ENCODE peak calls at places on chromosomes 3 and 15, in ten cellular contexts. H, R, O, V, N, Q, S, L, K and G are unnamed samples.

GRCh38 chr3:71575433-71575832 is 8.1 kb downstream of the FOXP1 start:
- DNase-seq in H (no peak), R (no peak), O (no peak), V (no peak), N (no peak), Q (no peak), S (no peak), L (no peak), K (no peak), G (no peak)

GRCh38 chr3:156781310-156782230 is 44.6 kb upstream of the LEKR1 start:
- DNase-seq in H (no peak), R (no peak), O (no peak), V (no peak), N (no peak), Q (no peak), S (peak; percentile 48), L (peak; percentile 39), K (peak; percentile 69), G (peak; percentile 69)

GRCh38 chr3:67616046-67616445 is 38.4 kb downstream of the SUCLG2 start:
- DNase-seq in H (no peak), R (no peak), O (no peak), V (no peak), N (no peak), Q (no peak), S (no peak), L (no peak), K (no peak), G (no peak)

GRCh38 chr3:192892981-192893827 is 24.5 kb downstream of the MB21D2 start:
- DNase-seq in H (peak; percentile 73), R (no peak), O (peak; percentile 81), V (no peak), N (peak; percentile 83), Q (peak; percentile 73), S (peak; percentile 96), L (peak; percentile 90), K (peak; percentile 81), G (peak; percentile 95)

GRCh38 chr15:89130194-89130593 is 41.9 kb downstream of the ABHD2 start:
- DNase-seq in H (no peak), R (no peak), O (no peak), V (no peak), N (no peak), Q (no peak), S (no peak), L (no peak), K (no peak), G (no peak)

GRCh38 chr3:129282727-129283327 is 4.2 kb downstream of the HMCES start:
- DNase-seq in H (peak; percentile 16), R (no peak), O (no peak), V (no peak), N (no peak), Q (no peak), S (peak; percentile 38), L (peak; percentile 59), K (no peak), G (no peak)

GRCh38 chr3:157669403-157669802 is 166.2 kb upstream of the VEPH1 start:
- DNase-seq in H (no peak), R (peak; percentile 48), O (no peak), V (no peak), N (no peak), Q (no peak), S (no peak), L (peak; percentile 11), K (no peak), G (no peak)

GRCh38 chr3:41598804-41599481 is 363.0 kb downstream of the ULK4 start:
- DNase-seq in H (no peak), R (peak; percentile 12), O (no peak), V (no peak), N (no peak), Q (peak; percentile 3), S (peak; percentile 34), L (peak; percentile 6), K (peak; percentile 49), G (peak; percentile 30)

GRCh38 chr3:169865176-169865800 is 4.4 kb downstream of the LRRC31 start:
- DNase-seq in H (peak; percentile 62), R (no peak), O (no peak), V (no peak), N (no peak), Q (no peak), S (no peak), L (no peak), K (no peak), G (no peak)

GRCh38 chr3:101216710-101217457 is 103.5 kb downstream of the IMPG2 start:
- DNase-seq in H (no peak), R (no peak), O (peak; percentile 85), V (no peak), N (peak; percentile 88), Q (no peak), S (peak; percentile 29), L (no peak), K (peak; percentile 62), G (peak; percentile 28)

GRCh38 chr3:59759298-59760169 is 709.7 kb upstream of the CFAP20DC start:
- DNase-seq in H (no peak), R (no peak), O (no peak), V (no peak), N (no peak), Q (no peak), S (no peak), L (peak; percentile 32), K (no peak), G (no peak)

GRCh38 chr3:38561746-38562466 is 65.8 kb downstream of the EXOG start:
- DNase-seq in H (no peak), R (no peak), O (peak; percentile 42), V (no peak), N (no peak), Q (no peak), S (no peak), L (no peak), K (no peak), G (no peak)

GRCh38 chr15:87349181-87349580 is 907.4 kb downstream of the NTRK3 start:
- DNase-seq in H (no peak), R (no peak), O (no peak), V (no peak), N (no peak), Q (no peak), S (no peak), L (no peak), K (peak; percentile 54), G (peak; percentile 53)

GRCh38 chr15:47289667-47290066 is 427.6 kb upstream of the SEMA6D start:
- DNase-seq in H (no peak), R (no peak), O (no peak), V (no peak), N (no peak), Q (no peak), S (no peak), L (no peak), K (no peak), G (no peak)

GRCh38 chr3:45949432-45949831 is 6.2 kb downstream of the CXCR6 start:
- DNase-seq in H (no peak), R (no peak), O (no peak), V (no peak), N (no peak), Q (no peak), S (no peak), L (no peak), K (no peak), G (no peak)

GRCh38 chr3:52001443-52001974 is 5.8 kb upstream of the RPL29 start:
- DNase-seq in H (peak; percentile 81), R (peak; percentile 89), O (peak; percentile 87), V (peak; percentile 77), N (peak; percentile 81), Q (no peak), S (peak; percentile 51), L (peak; percentile 77), K (peak; percentile 28), G (peak; percentile 34)

GRCh38 chr3:172980849-172981248 is 160.2 kb downstream of the SPATA16 start:
- DNase-seq in H (no peak), R (no peak), O (no peak), V (no peak), N (no peak), Q (no peak), S (no peak), L (no peak), K (no peak), G (no peak)

GRCh38 chr15:23441204-23441603 is 5.8 kb downstream of the GOLGA6L2 start:
- DNase-seq in H (no peak), R (no peak), O (no peak), V (no peak), N (no peak), Q (no peak), S (no peak), L (no peak), K (no peak), G (no peak)

GRCh38 chr3:194592798-194593752 is 40.1 kb downstream of the TMEM44 start:
- DNase-seq in H (no peak), R (no peak), O (peak; percentile 83), V (no peak), N (no peak), Q (peak; percentile 99), S (peak; percentile 100), L (peak; percentile 97), K (peak; percentile 99), G (peak; percentile 99)
- TF ChIP-seq CTCF in H (no peak), R (no peak), O (no peak), V (no peak), N (no peak), Q (no peak), S (no peak), L (no peak), K (peak; percentile 36), G (no peak)

GRCh38 chr3:835096-835495 is 257.7 kb upstream of the CNTN6 start:
- DNase-seq in H (no peak), R (no peak), O (no peak), V (no peak), N (no peak), Q (no peak), S (no peak), L (no peak), K (no peak), G (no peak)
- TF ChIP-seq CTCF in H (no peak), R (no peak), O (no peak), V (no peak), N (no peak), Q (no peak), S (no peak), L (no peak), K (no peak), G (no peak)

GRCh38 chr3:188830955-188831354 is 340.8 kb upstream of the TPRG1 start:
- DNase-seq in H (peak; percentile 20), R (no peak), O (no peak), V (no peak), N (no peak), Q (no peak), S (no peak), L (peak; percentile 45), K (peak; percentile 3), G (no peak)
- TF ChIP-seq CTCF in H (peak; percentile 40), R (peak; percentile 24), O (no peak), V (peak; percentile 35), N (no peak), Q (peak; percentile 30), S (peak; percentile 36), L (no peak), K (peak; percentile 70), G (peak; percentile 61)

GRCh38 chr3:61136191-61136590 is 115.1 kb downstream of the FHIT start:
- DNase-seq in H (no peak), R (no peak), O (no peak), V (no peak), N (no peak), Q (no peak), S (no peak), L (no peak), K (no peak), G (no peak)
- TF ChIP-seq CTCF in H (no peak), R (no peak), O (no peak), V (no peak), N (no peak), Q (no peak), S (no peak), L (no peak), K (no peak), G (no peak)

GRCh38 chr15:93800805-93801204 is 430.6 kb upstream of the MCTP2 start:
- DNase-seq in H (no peak), R (no peak), O (no peak), V (no peak), N (no peak), Q (no peak), S (no peak), L (no peak), K (no peak), G (no peak)
- TF ChIP-seq CTCF in H (no peak), R (no peak), O (no peak), V (no peak), N (no peak), Q (no peak), S (no peak), L (no peak), K (no peak), G (no peak)